ENCODE peak calls at places on chromosome 19, in nine cellular contexts. Z is RWPE1; A is stimulated activated CD4-positive, alpha-beta T cell treated with anti-CD3 and anti-CD28 coated beads, Interleukin-4, amount 100 ng/mL, for 24 hours; W is EL; B is activated T-cell treated with anti-CD3 and anti-CD28 coated beads for 48 hours; P is substantia nigra; H is AG04450; R is left ventricle myocardium inferior; F is activated CD4-positive, alpha-beta T cell treated with anti-CD3 and anti-CD28 coated beads, Interleukin-2, amount 50 U/mL, for 4 hours. X is an unnamed sample.

GRCh38 chr19:32798201-32798600 is 71.4 kb downstream of the SLC7A9 start:
- DNase-seq in P (no peak), W (no peak), H (no peak), A (no peak), Z (no peak), F (no peak), B (no peak), R (no peak), X (no peak)

GRCh38 chr19:19657397-19657783 is 6.1 kb downstream of the ATP13A1 start:
- DNase-seq in W (no peak), Z (no peak), B (no peak), A (no peak), H (no peak), F (no peak), P (no peak), R (no peak), X (no peak)

GRCh38 chr19:14514215-14514871 is 3.9 kb downstream of the DNAJB1 start:
- DNase-seq in P (no peak), B (no peak), F (no peak), W (no peak), R (no peak), A (no peak), H (no peak), Z (no peak), X (no peak)

GRCh38 chr19:6577410-6578125 is 13.4 kb downstream of the CD70 start:
- DNase-seq in W (no peak), P (no peak), A (no peak), R (no peak), F (no peak), B (no peak), H (no peak), Z (peak), X (no peak)

GRCh38 chr19:41945135-41945766 is 13.9 kb downstream of the RABAC1 start:
- DNase-seq in P (no peak), H (no peak), B (peak), R (no peak), A (peak), Z (no peak), W (no peak), F (peak), X (no peak)

GRCh38 chr19:16016226-16017137 is 59.8 kb upstream of the TPM4 start:
- DNase-seq in B (no peak), P (no peak), W (no peak), H (no peak), F (no peak), Z (no peak), A (no peak), R (no peak), X (no peak)

GRCh38 chr19:41860419-41861097 is 503 bp downstream of the RPS19 start:
- DNase-seq in A (peak), Z (no peak), B (no peak), F (peak), R (no peak), H (no peak), W (no peak), P (no peak), X (peak)

GRCh38 chr19:44598880-44599279 is 14.5 kb upstream of the IGSF23 start:
- DNase-seq in P (no peak), R (no peak), B (no peak), A (no peak), Z (no peak), H (no peak), W (no peak), F (no peak), X (no peak)

GRCh38 chr19:34994643-34995471 is 5.3 kb upstream of the GRAMD1A start:
- DNase-seq in Z (no peak), H (no peak), A (no peak), B (no peak), R (no peak), W (no peak), P (no peak), F (no peak), X (peak)